ENCODE peak calls at places on chromosomes 3 and 15, in ten cellular contexts. U, J, H, I, C, X, R, Z, Q and D are unnamed samples.

GRCh38 chr3:186124618-186125017 is 15.7 kb upstream of the ETV5 start:
- DNase-seq in U (no peak), J (peak; percentile 57), H (no peak), I (peak; percentile 35), C (no peak), X (no peak), R (peak; percentile 49), Z (no peak), Q (no peak), D (no peak)

GRCh38 chr3:68088216-68088615 is 433.8 kb upstream of the SUCLG2 start:
- DNase-seq in U (peak; percentile 13), J (no peak), H (no peak), I (no peak), C (no peak), X (no peak), R (no peak), Z (no peak), Q (no peak), D (peak; percentile 27)

GRCh38 chr15:42368096-42368495 is 8.8 kb downstream of the CAPN3 start:
- DNase-seq in U (no peak), J (no peak), H (no peak), I (peak; percentile 62), C (no peak), X (no peak), R (peak; percentile 21), Z (no peak), Q (no peak), D (no peak)

GRCh38 chr3:42706721-42707619 is 4.4 kb upstream of the HHATL start:
- DNase-seq in U (no peak), J (peak; percentile 23), H (peak; percentile 2), I (no peak), C (no peak), X (no peak), R (no peak), Z (no peak), Q (no peak), D (no peak)

GRCh38 chr3:48797626-48798025 is 50.0 kb downstream of the PRKAR2A start:
- DNase-seq in U (no peak), J (no peak), H (no peak), I (no peak), C (no peak), X (no peak), R (peak; percentile 35), Z (no peak), Q (no peak), D (no peak)

GRCh38 chr3:134640872-134641470 is 9.9 kb downstream of the KY start:
- DNase-seq in U (no peak), J (no peak), H (no peak), I (peak; percentile 80), C (peak; percentile 10), X (peak; percentile 5), R (peak; percentile 61), Z (peak; percentile 57), Q (peak; percentile 38), D (no peak)

GRCh38 chr3:155391583-155391982 is 98.1 kb upstream of the STRIT1 start:
- DNase-seq in U (no peak), J (peak; percentile 44), H (no peak), I (peak; percentile 39), C (no peak), X (no peak), R (peak; percentile 54), Z (no peak), Q (no peak), D (no peak)

GRCh38 chr3:38130631-38131065 is 6.3 kb downstream of the ACAA1 start:
- DNase-seq in U (no peak), J (peak; percentile 19), H (peak; percentile 10), I (no peak), C (no peak), X (no peak), R (no peak), Z (no peak), Q (no peak), D (no peak)

GRCh38 chr3:19270471-19270870 is 122.2 kb downstream of the KCNH8 start:
- DNase-seq in U (no peak), J (no peak), H (no peak), I (no peak), C (no peak), X (no peak), R (no peak), Z (no peak), Q (no peak), D (no peak)

GRCh38 chr15:96764501-96764900 is 434.0 kb downstream of the NR2F2 start:
- DNase-seq in U (no peak), J (no peak), H (no peak), I (no peak), C (no peak), X (no peak), R (no peak), Z (no peak), Q (no peak), D (no peak)

GRCh38 chr3:165884518-165884917 is 47.3 kb upstream of the BCHE start:
- DNase-seq in U (no peak), J (no peak), H (no peak), I (no peak), C (no peak), X (no peak), R (no peak), Z (no peak), Q (no peak), D (no peak)

GRCh38 chr15:42172475-42172874 is 16.0 kb upstream of the PLA2G4F start:
- DNase-seq in U (no peak), J (no peak), H (no peak), I (no peak), C (no peak), X (no peak), R (no peak), Z (no peak), Q (no peak), D (no peak)

GRCh38 chr15:94580186-94580585 is 348.8 kb downstream of the MCTP2 start:
- DNase-seq in U (no peak), J (no peak), H (no peak), I (no peak), C (no peak), X (no peak), R (no peak), Z (no peak), Q (no peak), D (no peak)

GRCh38 chr3:158748237-158748828 is 16.1 kb upstream of the RARRES1 start:
- DNase-seq in U (no peak), J (peak; percentile 54), H (no peak), I (peak; percentile 62), C (no peak), X (no peak), R (peak; percentile 12), Z (no peak), Q (no peak), D (no peak)

GRCh38 chr3:197501496-197501878 is 54.3 kb downstream of the BDH1 start:
- DNase-seq in U (no peak), J (no peak), H (no peak), I (peak; percentile 56), C (no peak), X (no peak), R (no peak), Z (no peak), Q (no peak), D (no peak)